ENCODE peak calls at places on chromosome 2, in seven cellular contexts. One of them, this sample, is unnamed.
A peak's percentile ranks its signal among the peaks of the same experiment; 100 is the strongest.

GRCh38 chr2:210199186-210199765 is 26.0 kb downstream of the ACADL start:
- DNase-seq in pancreas: no peak
- DNase-seq in CD8-positive, alpha-beta T cell: no peak
- DNase-seq in OCI-LY7: peak; percentile 40
- DNase-seq in cardiac muscle cell: peak; percentile 42
- DNase-seq in tibial artery: no peak
- DNase-seq in ascending aorta: no peak
- DNase-seq in this sample: no peak

GRCh38 chr2:100742884-100743283 is 77.1 kb upstream of the NPAS2 start:
- DNase-seq in OCI-LY7: no peak
- DNase-seq in tibial artery: no peak
- DNase-seq in cardiac muscle cell: peak; percentile 92
- DNase-seq in pancreas: no peak
- DNase-seq in CD8-positive, alpha-beta T cell: no peak
- DNase-seq in ascending aorta: no peak
- DNase-seq in this sample: no peak

GRCh38 chr2:123164216-123164615 is 860.9 kb upstream of the CNTNAP5 start:
- DNase-seq in OCI-LY7: no peak
- DNase-seq in cardiac muscle cell: no peak
- DNase-seq in pancreas: no peak
- DNase-seq in tibial artery: no peak
- DNase-seq in ascending aorta: no peak
- DNase-seq in CD8-positive, alpha-beta T cell: no peak
- DNase-seq in this sample: no peak

GRCh38 chr2:16320716-16321115 is 344.9 kb downstream of the CYRIA start:
- DNase-seq in CD8-positive, alpha-beta T cell: no peak
- DNase-seq in ascending aorta: no peak
- DNase-seq in pancreas: no peak
- DNase-seq in OCI-LY7: no peak
- DNase-seq in cardiac muscle cell: no peak
- DNase-seq in tibial artery: no peak
- DNase-seq in this sample: no peak

GRCh38 chr2:176813526-176814179 is 398.9 kb upstream of the HNRNPA3 start:
- DNase-seq in ascending aorta: no peak
- DNase-seq in cardiac muscle cell: no peak
- DNase-seq in CD8-positive, alpha-beta T cell: no peak
- DNase-seq in pancreas: no peak
- DNase-seq in tibial artery: no peak
- DNase-seq in OCI-LY7: peak; percentile 16
- DNase-seq in this sample: no peak

GRCh38 chr2:33766175-33766574 is 167.1 kb upstream of the FAM98A start:
- DNase-seq in CD8-positive, alpha-beta T cell: no peak
- DNase-seq in OCI-LY7: no peak
- DNase-seq in pancreas: no peak
- DNase-seq in tibial artery: no peak
- DNase-seq in ascending aorta: no peak
- DNase-seq in cardiac muscle cell: no peak
- DNase-seq in this sample: no peak

GRCh38 chr2:239025081-239025801 is 177.4 kb downstream of the TWIST2 start:
- DNase-seq in pancreas: no peak
- DNase-seq in tibial artery: peak; percentile 61
- DNase-seq in OCI-LY7: no peak
- DNase-seq in cardiac muscle cell: peak; percentile 64
- DNase-seq in CD8-positive, alpha-beta T cell: no peak
- DNase-seq in ascending aorta: no peak
- DNase-seq in this sample: no peak

GRCh38 chr2:150485871-150486538 is 1.5 kb downstream of the RND3 start:
- DNase-seq in pancreas: peak; percentile 73
- DNase-seq in cardiac muscle cell: peak; percentile 89
- DNase-seq in OCI-LY7: no peak
- DNase-seq in CD8-positive, alpha-beta T cell: no peak
- DNase-seq in ascending aorta: peak; percentile 49
- DNase-seq in tibial artery: peak; percentile 94
- DNase-seq in this sample: no peak

GRCh38 chr2:12057436-12058166 is 311.2 kb downstream of the LPIN1 start:
- DNase-seq in cardiac muscle cell: no peak
- DNase-seq in ascending aorta: peak; percentile 16
- DNase-seq in CD8-positive, alpha-beta T cell: peak; percentile 32
- DNase-seq in OCI-LY7: peak; percentile 68
- DNase-seq in tibial artery: peak; percentile 67
- DNase-seq in pancreas: no peak
- DNase-seq in this sample: peak; percentile 80

GRCh38 chr2:171185941-171186340 is 25.2 kb upstream of the TLK1 start:
- DNase-seq in tibial artery: no peak
- DNase-seq in ascending aorta: no peak
- DNase-seq in cardiac muscle cell: peak; percentile 47
- DNase-seq in CD8-positive, alpha-beta T cell: no peak
- DNase-seq in pancreas: no peak
- DNase-seq in OCI-LY7: no peak
- DNase-seq in this sample: no peak

GRCh38 chr2:33589444-33589843 is 9.7 kb downstream of the FAM98A start:
- DNase-seq in tibial artery: no peak
- DNase-seq in OCI-LY7: no peak
- DNase-seq in cardiac muscle cell: no peak
- DNase-seq in CD8-positive, alpha-beta T cell: no peak
- DNase-seq in ascending aorta: no peak
- DNase-seq in pancreas: no peak
- DNase-seq in this sample: no peak

GRCh38 chr2:178513876-178514275 is 33.6 kb downstream of the PLEKHA3 start:
- DNase-seq in OCI-LY7: no peak
- DNase-seq in ascending aorta: no peak
- DNase-seq in tibial artery: no peak
- DNase-seq in cardiac muscle cell: no peak
- DNase-seq in pancreas: no peak
- DNase-seq in CD8-positive, alpha-beta T cell: no peak
- DNase-seq in this sample: no peak

GRCh38 chr2:57080035-57080434 is 896.2 kb downstream of the CCDC85A start:
- DNase-seq in OCI-LY7: no peak
- DNase-seq in pancreas: no peak
- DNase-seq in tibial artery: no peak
- DNase-seq in CD8-positive, alpha-beta T cell: no peak
- DNase-seq in cardiac muscle cell: no peak
- DNase-seq in ascending aorta: no peak
- DNase-seq in this sample: no peak

GRCh38 chr2:240298316-240298790 is 137.1 kb upstream of the GPC1 start:
- DNase-seq in tibial artery: no peak
- DNase-seq in pancreas: no peak
- DNase-seq in OCI-LY7: no peak
- DNase-seq in ascending aorta: no peak
- DNase-seq in cardiac muscle cell: no peak
- DNase-seq in CD8-positive, alpha-beta T cell: no peak
- DNase-seq in this sample: no peak

GRCh38 chr2:152715854-152716428 is 1.3 kb downstream of the PRPF40A start:
- DNase-seq in CD8-positive, alpha-beta T cell: no peak
- DNase-seq in ascending aorta: no peak
- DNase-seq in tibial artery: no peak
- DNase-seq in cardiac muscle cell: peak; percentile 21
- DNase-seq in pancreas: no peak
- DNase-seq in OCI-LY7: peak; percentile 66
- DNase-seq in this sample: peak; percentile 79

GRCh38 chr2:42163444-42164045 is 5.6 kb upstream of the EML4 start:
- DNase-seq in tibial artery: no peak
- DNase-seq in CD8-positive, alpha-beta T cell: no peak
- DNase-seq in pancreas: no peak
- DNase-seq in cardiac muscle cell: no peak
- DNase-seq in OCI-LY7: no peak
- DNase-seq in ascending aorta: no peak
- DNase-seq in this sample: no peak

GRCh38 chr2:98334439-98335078 is 11.7 kb upstream of the CNGA3 start:
- DNase-seq in cardiac muscle cell: peak; percentile 68
- DNase-seq in pancreas: no peak
- DNase-seq in tibial artery: no peak
- DNase-seq in CD8-positive, alpha-beta T cell: no peak
- DNase-seq in OCI-LY7: no peak
- DNase-seq in ascending aorta: no peak
- DNase-seq in this sample: no peak

GRCh38 chr2:55973673-55974072 is 50.1 kb upstream of the EFEMP1 start:
- DNase-seq in tibial artery: no peak
- DNase-seq in cardiac muscle cell: no peak
- DNase-seq in OCI-LY7: no peak
- DNase-seq in pancreas: no peak
- DNase-seq in CD8-positive, alpha-beta T cell: no peak
- DNase-seq in ascending aorta: no peak
- DNase-seq in this sample: no peak

GRCh38 chr2:204749319-204749718 is 204.0 kb downstream of the PARD3B start:
- DNase-seq in OCI-LY7: no peak
- DNase-seq in CD8-positive, alpha-beta T cell: no peak
- DNase-seq in pancreas: no peak
- DNase-seq in tibial artery: no peak
- DNase-seq in ascending aorta: no peak
- DNase-seq in cardiac muscle cell: peak; percentile 62
- DNase-seq in this sample: no peak

GRCh38 chr2:110755494-110756078 is 23.2 kb downstream of the ACOXL start:
- DNase-seq in ascending aorta: no peak
- DNase-seq in pancreas: no peak
- DNase-seq in CD8-positive, alpha-beta T cell: no peak
- DNase-seq in cardiac muscle cell: peak; percentile 30
- DNase-seq in OCI-LY7: peak; percentile 25
- DNase-seq in tibial artery: no peak
- DNase-seq in this sample: no peak

GRCh38 chr2:12440731-12441130 is 276.0 kb upstream of the TRIB2 start:
- DNase-seq in OCI-LY7: no peak
- DNase-seq in cardiac muscle cell: no peak
- DNase-seq in ascending aorta: no peak
- DNase-seq in CD8-positive, alpha-beta T cell: no peak
- DNase-seq in pancreas: no peak
- DNase-seq in tibial artery: no peak
- DNase-seq in this sample: no peak

GRCh38 chr2:177573120-177573519 is 180.5 kb downstream of the AGPS start:
- DNase-seq in tibial artery: no peak
- DNase-seq in ascending aorta: no peak
- DNase-seq in cardiac muscle cell: peak; percentile 37
- DNase-seq in OCI-LY7: no peak
- DNase-seq in CD8-positive, alpha-beta T cell: no peak
- DNase-seq in pancreas: no peak
- DNase-seq in this sample: no peak

GRCh38 chr2:156229724-156230362 is 102.7 kb downstream of the NR4A2 start:
- DNase-seq in ascending aorta: no peak
- DNase-seq in CD8-positive, alpha-beta T cell: no peak
- DNase-seq in pancreas: no peak
- DNase-seq in cardiac muscle cell: no peak
- DNase-seq in OCI-LY7: no peak
- DNase-seq in tibial artery: no peak
- DNase-seq in this sample: no peak

GRCh38 chr2:50952596-50952995 is 79.3 kb downstream of the NRXN1 start:
- DNase-seq in CD8-positive, alpha-beta T cell: no peak
- DNase-seq in cardiac muscle cell: peak; percentile 70
- DNase-seq in ascending aorta: no peak
- DNase-seq in pancreas: no peak
- DNase-seq in OCI-LY7: no peak
- DNase-seq in tibial artery: no peak
- DNase-seq in this sample: no peak

GRCh38 chr2:176002684-176003225 is 688 bp upstream of the LNPK start:
- DNase-seq in OCI-LY7: no peak
- DNase-seq in pancreas: peak; percentile 23
- DNase-seq in cardiac muscle cell: no peak
- DNase-seq in CD8-positive, alpha-beta T cell: no peak
- DNase-seq in ascending aorta: no peak
- DNase-seq in tibial artery: no peak
- DNase-seq in this sample: no peak

GRCh38 chr2:44932564-44933392 is 8.7 kb upstream of the SIX3 start:
- DNase-seq in pancreas: no peak
- DNase-seq in CD8-positive, alpha-beta T cell: no peak
- DNase-seq in tibial artery: peak; percentile 49
- DNase-seq in OCI-LY7: no peak
- DNase-seq in ascending aorta: no peak
- DNase-seq in cardiac muscle cell: no peak
- DNase-seq in this sample: no peak

GRCh38 chr2:98664323-98664722 is 55.9 kb downstream of the UNC50 start:
- DNase-seq in CD8-positive, alpha-beta T cell: peak; percentile 36
- DNase-seq in cardiac muscle cell: no peak
- DNase-seq in pancreas: no peak
- DNase-seq in OCI-LY7: no peak
- DNase-seq in tibial artery: no peak
- DNase-seq in ascending aorta: no peak
- DNase-seq in this sample: peak; percentile 61

GRCh38 chr2:173999272-173999671 is 34.1 kb upstream of the SP3 start:
- DNase-seq in ascending aorta: peak; percentile 10
- DNase-seq in tibial artery: peak; percentile 90
- DNase-seq in pancreas: peak; percentile 87
- DNase-seq in CD8-positive, alpha-beta T cell: no peak
- DNase-seq in OCI-LY7: no peak
- DNase-seq in cardiac muscle cell: no peak
- DNase-seq in this sample: no peak
- H3K27ac ChIP-seq in ascending aorta: peak overlapping the region; percentile 76
- H3K27ac ChIP-seq in tibial artery: peak overlapping the region; percentile 75
- H3K27ac ChIP-seq in pancreas: no peak overlapping the region
- H3K27ac ChIP-seq in CD8-positive, alpha-beta T cell: no peak overlapping the region
- H3K27ac ChIP-seq in OCI-LY7: no peak overlapping the region
- H3K27ac ChIP-seq in cardiac muscle cell: no peak overlapping the region
- H3K27ac ChIP-seq in this sample: peak overlapping the region; percentile 12

GRCh38 chr2:108877506-108877905 is 90.9 kb downstream of the CCDC138 start:
- DNase-seq in ascending aorta: no peak
- DNase-seq in pancreas: no peak
- DNase-seq in cardiac muscle cell: no peak
- DNase-seq in CD8-positive, alpha-beta T cell: no peak
- DNase-seq in tibial artery: no peak
- DNase-seq in OCI-LY7: no peak
- DNase-seq in this sample: no peak
- TF ChIP-seq CTCF in ascending aorta: no peak
- TF ChIP-seq CTCF in pancreas: no peak
- TF ChIP-seq CTCF in cardiac muscle cell: no peak
- TF ChIP-seq CTCF in CD8-positive, alpha-beta T cell: no peak
- TF ChIP-seq CTCF in tibial artery: no peak
- TF ChIP-seq CTCF in OCI-LY7: no peak
- TF ChIP-seq CTCF in this sample: no peak

DNA sequence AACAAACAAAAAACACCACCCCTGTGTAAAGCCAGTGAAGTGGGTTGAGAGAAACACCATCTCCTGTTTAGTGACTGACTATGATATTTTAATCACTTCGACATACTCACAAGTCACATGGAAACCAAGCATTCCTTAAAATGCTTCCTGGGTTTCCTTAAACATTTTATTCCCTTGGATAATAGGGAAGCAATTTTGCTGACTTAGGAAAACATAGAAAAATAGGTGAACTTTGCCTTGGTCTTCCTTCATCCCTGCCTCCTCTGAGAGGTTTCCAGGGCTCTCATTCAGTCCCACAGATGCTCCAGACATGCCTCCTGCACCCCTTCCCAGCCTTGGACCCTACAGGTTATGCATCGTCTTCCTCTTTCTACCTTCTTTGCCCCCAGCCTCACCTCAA is 122.6 kb upstream of the SERPINE2 start:
- DNase-seq in cardiac muscle cell: no peak
- DNase-seq in CD8-positive, alpha-beta T cell: no peak
- DNase-seq in ascending aorta: no peak
- DNase-seq in tibial artery: no peak
- DNase-seq in pancreas: no peak
- DNase-seq in OCI-LY7: no peak
- DNase-seq in this sample: no peak
- H3K27ac ChIP-seq in cardiac muscle cell: no peak overlapping the region
- H3K27ac ChIP-seq in CD8-positive, alpha-beta T cell: no peak overlapping the region
- H3K27ac ChIP-seq in ascending aorta: no peak overlapping the region
- H3K27ac ChIP-seq in tibial artery: no peak overlapping the region
- H3K27ac ChIP-seq in pancreas: no peak overlapping the region
- H3K27ac ChIP-seq in OCI-LY7: no peak overlapping the region
- H3K27ac ChIP-seq in this sample: no peak overlapping the region

DNA sequence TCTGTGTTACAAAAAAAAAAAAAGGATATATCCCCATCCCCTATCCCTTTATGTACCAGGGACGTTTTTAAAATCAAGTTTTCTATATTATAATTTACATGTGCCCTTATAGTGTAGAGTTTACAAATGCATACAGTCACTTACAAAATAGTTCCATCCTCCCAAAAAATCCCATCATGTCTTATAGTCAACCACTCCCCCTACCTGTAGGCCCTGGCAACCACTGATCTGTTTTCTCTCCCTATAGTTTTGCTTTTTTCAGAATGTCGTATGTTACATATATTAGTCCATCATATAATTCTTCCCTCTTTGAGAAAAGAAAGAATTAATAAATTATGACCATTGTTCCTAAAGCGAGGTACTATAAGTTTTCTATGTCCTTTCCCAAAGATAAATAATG is 17.8 kb downstream of the CFAP210 start:
- DNase-seq in cardiac muscle cell: no peak
- DNase-seq in ascending aorta: no peak
- DNase-seq in CD8-positive, alpha-beta T cell: no peak
- DNase-seq in pancreas: no peak
- DNase-seq in OCI-LY7: peak; percentile 17
- DNase-seq in tibial artery: no peak
- DNase-seq in this sample: no peak
- TF ChIP-seq CTCF in cardiac muscle cell: peak; percentile 17
- TF ChIP-seq CTCF in ascending aorta: no peak
- TF ChIP-seq CTCF in CD8-positive, alpha-beta T cell: no peak
- TF ChIP-seq CTCF in pancreas: peak; percentile 9
- TF ChIP-seq CTCF in OCI-LY7: peak; percentile 75
- TF ChIP-seq CTCF in tibial artery: no peak
- TF ChIP-seq CTCF in this sample: no peak

This sample was measured in HL-60.